ENCODE peak calls at places on chromosomes 12 and 14, in five cellular contexts. P, X, M, L and D are unnamed samples.

GRCh38 chr14:73264896-73265720 is 27.8 kb downstream of the PAPLN start:
- DNase-seq in P (no peak), X (no peak), M (no peak), L (no peak), D (no peak)

GRCh38 chr14:52522033-52522432 is 30.3 kb downstream of the TXNDC16 start:
- DNase-seq in P (no peak), X (no peak), M (no peak), L (no peak), D (no peak)

GRCh38 chr12:24534632-24535031 is 414.3 kb downstream of the BCAT1 start:
- DNase-seq in P (no peak), X (no peak), M (no peak), L (no peak), D (no peak)

GRCh38 chr14:96189288-96189711 is 15.3 kb upstream of the BDKRB2 start:
- DNase-seq in P (no peak), X (no peak), M (no peak), L (no peak), D (no peak)

GRCh38 chr12:42031847-42032564 is 112.7 kb downstream of the GXYLT1 start:
- DNase-seq in P (no peak), X (no peak), M (no peak), L (no peak), D (no peak)

GRCh38 chr12:67578976-67579661 is 69.4 kb upstream of the DYRK2 start:
- DNase-seq in P (no peak), X (no peak), M (no peak), L (no peak), D (no peak)

GRCh38 chr12:2076196-2076570 is 23.4 kb downstream of the CACNA1C start:
- DNase-seq in P (no peak), X (no peak), M (no peak), L (no peak), D (no peak)

GRCh38 chr14:103739793-103740501 is 24.3 kb downstream of the ZFYVE21 start:
- DNase-seq in P (no peak), X (no peak), M (no peak), L (peak), D (no peak)

GRCh38 chr14:61475316-61475715 is 153.9 kb downstream of the PRKCH start:
- DNase-seq in P (peak), X (no peak), M (no peak), L (no peak), D (peak)

GRCh38 chr12:64747681-64748080 is 11.5 kb downstream of the GNS start:
- DNase-seq in P (no peak), X (no peak), M (no peak), L (no peak), D (no peak)

GRCh38 chr14:58690801-58691516 is 53.2 kb downstream of the DACT1 start:
- DNase-seq in P (peak), X (no peak), M (no peak), L (no peak), D (peak)

GRCh38 chr14:101008196-101008595 is 104.7 kb upstream of the RTL1 start:
- DNase-seq in P (no peak), X (no peak), M (no peak), L (no peak), D (no peak)

GRCh38 chr12:62660763-62661162 is 194.1 kb downstream of the MON2 start:
- DNase-seq in P (no peak), X (no peak), M (no peak), L (no peak), D (no peak)

GRCh38 chr14:39272918-39273317 is 39.2 kb downstream of the MIA2 start:
- DNase-seq in P (no peak), X (no peak), M (no peak), L (no peak), D (no peak)

GRCh38 chr14:73173092-73173735 is 36.9 kb downstream of the PSEN1 start:
- DNase-seq in P (no peak), X (no peak), M (no peak), L (no peak), D (peak)

GRCh38 chr14:60250318-60251035 is 1.5 kb downstream of the PPM1A start:
- DNase-seq in P (no peak), X (no peak), M (no peak), L (no peak), D (no peak)

GRCh38 chr14:39419272-39419671 is 13.0 kb downstream of the FBXO33 start:
- DNase-seq in P (no peak), X (no peak), M (no peak), L (no peak), D (no peak)

GRCh38 chr14:53011053-53011462 is 60.2 kb upstream of the FERMT2 start:
- DNase-seq in P (no peak), X (no peak), M (no peak), L (peak), D (no peak)

GRCh38 chr12:34397591-34398365 is 375.5 kb downstream of the ALG10 start:
- DNase-seq in P (no peak), X (no peak), M (peak), L (peak), D (no peak)

GRCh38 chr12:121812320-121812871 is 8.6 kb downstream of the SETD1B start:
- DNase-seq in P (no peak), X (peak), M (no peak), L (no peak), D (no peak)

GRCh38 chr14:66117600-66117999 is 368.6 kb upstream of the CCDC196 start:
- DNase-seq in P (no peak), X (no peak), M (no peak), L (no peak), D (no peak)

GRCh38 chr14:77426396-77426795 is 3.1 kb upstream of the NOXRED1 start:
- DNase-seq in P (no peak), X (no peak), M (no peak), L (no peak), D (no peak)

GRCh38 chr12:29591140-29592020 is 93.9 kb upstream of the OVCH1 start:
- DNase-seq in P (no peak), X (no peak), M (no peak), L (no peak), D (no peak)